ENCODE peak calls at places on chromosomes 3 and 15, in five cellular contexts. D is adrenal gland, Q is esophagus squamous epithelium, T is heart right ventricle, U is uterus. I is an unnamed sample.

GRCh38 chr15:38002883-38003477 is 68.5 kb downstream of the TMCO5A start:
- DNase-seq in D (peak; percentile 47), Q (no peak), T (peak; percentile 52), U (no peak), I (no peak)

GRCh38 chr15:88834211-88834812 is 31.1 kb downstream of the ACAN start:
- DNase-seq in D (peak; percentile 31), Q (no peak), T (peak; percentile 30), U (peak; percentile 38), I (no peak)

GRCh38 chr15:27127834-27128570 is 157.0 kb downstream of the GABRG3 start:
- DNase-seq in D (no peak), Q (no peak), T (no peak), U (no peak), I (no peak)

GRCh38 chr3:177973241-177973840 is 562.9 kb upstream of the KCNMB2 start:
- DNase-seq in D (no peak), Q (no peak), T (no peak), U (no peak), I (no peak)

GRCh38 chr15:84598993-84599392 is 1.8 kb upstream of the ZSCAN2 start:
- DNase-seq in D (no peak), Q (no peak), T (peak; percentile 24), U (peak; percentile 17), I (no peak)

GRCh38 chr3:55190296-55190695 is 262.4 kb upstream of the LRTM1 start:
- DNase-seq in D (no peak), Q (no peak), T (no peak), U (no peak), I (no peak)

GRCh38 chr3:104347281-104347680 is 1019.4 kb upstream of the ALCAM start:
- DNase-seq in D (no peak), Q (no peak), T (no peak), U (no peak), I (no peak)

GRCh38 chr15:77904901-77905300 is 172.6 kb downstream of the TBC1D2B start:
- DNase-seq in D (no peak), Q (no peak), T (no peak), U (no peak), I (no peak)

GRCh38 chr3:14282001-14282705 is 103.5 kb downstream of the LSM3 start:
- DNase-seq in D (no peak), Q (no peak), T (no peak), U (no peak), I (no peak)

GRCh38 chr15:25799906-25800700 is 63.0 kb downstream of the ATP10A start:
- DNase-seq in D (no peak), Q (no peak), T (no peak), U (no peak), I (no peak)

GRCh38 chr15:52095597-52096262 is 16.8 kb downstream of the BCL2L10 start:
- DNase-seq in D (no peak), Q (no peak), T (no peak), U (peak; percentile 64), I (no peak)

GRCh38 chr15:83449250-83449671 is 2.1 kb downstream of the SH3GL3 start:
- DNase-seq in D (no peak), Q (no peak), T (no peak), U (no peak), I (no peak)

GRCh38 chr15:50790778-50791536 is 25.5 kb upstream of the SPPL2A start:
- DNase-seq in D (no peak), Q (no peak), T (no peak), U (no peak), I (no peak)

GRCh38 chr15:24150542-24150941 is 463.4 kb upstream of the NDN start:
- DNase-seq in D (no peak), Q (no peak), T (no peak), U (no peak), I (no peak)

GRCh38 chr3:151548206-151548605 is 87.3 kb upstream of the IGSF10 start:
- DNase-seq in D (no peak), Q (no peak), T (no peak), U (no peak), I (no peak)

GRCh38 chr3:49803464-49804140 is 541 bp downstream of the INKA1 start:
- DNase-seq in D (no peak), Q (no peak), T (peak; percentile 62), U (peak; percentile 59), I (no peak)

GRCh38 chr3:4889896-4890295 is 89.3 kb upstream of the BHLHE40 start:
- DNase-seq in D (no peak), Q (no peak), T (no peak), U (no peak), I (no peak)

GRCh38 chr3:134934933-134935332 is 139.9 kb downstream of the EPHB1 start:
- DNase-seq in D (no peak), Q (no peak), T (no peak), U (no peak), I (no peak)

GRCh38 chr3:159762981-159763465 is 225.6 kb upstream of the IL12A start:
- DNase-seq in D (peak; percentile 31), Q (peak; percentile 1), T (peak; percentile 89), U (peak; percentile 82), I (peak; percentile 26)

GRCh38 chr3:147939425-147940196 is 530.4 kb downstream of the ZIC1 start:
- DNase-seq in D (no peak), Q (no peak), T (no peak), U (no peak), I (no peak)

GRCh38 chr3:65855370-65856100 is 183.2 kb downstream of the MAGI1 start:
- DNase-seq in D (no peak), Q (no peak), T (no peak), U (no peak), I (peak; percentile 22)

GRCh38 chr15:58521293-58521991 is 89.7 kb downstream of the LIPC start:
- DNase-seq in D (no peak), Q (no peak), T (peak; percentile 38), U (peak; percentile 28), I (peak; percentile 29)

GRCh38 chr3:167691366-167691765 is 37.6 kb upstream of the WDR49 start:
- DNase-seq in D (no peak), Q (no peak), T (no peak), U (no peak), I (no peak)

GRCh38 chr3:187465503-187465902 is 97.3 kb downstream of the RTP4 start:
- DNase-seq in D (no peak), Q (no peak), T (no peak), U (no peak), I (no peak)

GRCh38 chr3:48614044-48614443 is 4.6 kb upstream of the UQCRC1 start:
- DNase-seq in D (no peak), Q (no peak), T (no peak), U (no peak), I (no peak)

GRCh38 chr15:42973114-42973513 is 52.5 kb upstream of the TTBK2 start:
- DNase-seq in D (no peak), Q (no peak), T (no peak), U (no peak), I (no peak)

GRCh38 chr3:40642812-40643211 is 118.1 kb downstream of the ZNF621 start:
- DNase-seq in D (no peak), Q (no peak), T (no peak), U (no peak), I (no peak)

GRCh38 chr3:81888822-81889557 is 127.5 kb upstream of the GBE1 start:
- DNase-seq in D (no peak), Q (no peak), T (no peak), U (no peak), I (no peak)

GRCh38 chr15:42065008-42065407 is 29.4 kb downstream of the PLA2G4D start:
- DNase-seq in D (no peak), Q (no peak), T (no peak), U (peak; percentile 36), I (no peak)

GRCh38 chr3:126716057-126716456 is 12.0 kb downstream of the CHCHD6 start:
- DNase-seq in D (no peak), Q (no peak), T (no peak), U (no peak), I (no peak)

GRCh38 chr3:41991399-41991798 is 29.5 kb upstream of the ULK4 start:
- DNase-seq in D (no peak), Q (no peak), T (no peak), U (no peak), I (no peak)

GRCh38 chr15:88990185-88990679 is 77.1 kb upstream of the MFGE8 start:
- DNase-seq in D (no peak), Q (no peak), T (no peak), U (no peak), I (no peak)

GRCh38 chr3:141047168-141047567 is 4.0 kb upstream of the SPSB4 start:
- DNase-seq in D (no peak), Q (no peak), T (no peak), U (no peak), I (no peak)

GRCh38 chr3:27616031-27616430 is 106.1 kb downstream of the EOMES start:
- DNase-seq in D (no peak), Q (no peak), T (no peak), U (no peak), I (no peak)

GRCh38 chr3:107959767-107960166 is 131.1 kb downstream of the CD47 start:
- DNase-seq in D (no peak), Q (no peak), T (no peak), U (no peak), I (no peak)

DNA sequence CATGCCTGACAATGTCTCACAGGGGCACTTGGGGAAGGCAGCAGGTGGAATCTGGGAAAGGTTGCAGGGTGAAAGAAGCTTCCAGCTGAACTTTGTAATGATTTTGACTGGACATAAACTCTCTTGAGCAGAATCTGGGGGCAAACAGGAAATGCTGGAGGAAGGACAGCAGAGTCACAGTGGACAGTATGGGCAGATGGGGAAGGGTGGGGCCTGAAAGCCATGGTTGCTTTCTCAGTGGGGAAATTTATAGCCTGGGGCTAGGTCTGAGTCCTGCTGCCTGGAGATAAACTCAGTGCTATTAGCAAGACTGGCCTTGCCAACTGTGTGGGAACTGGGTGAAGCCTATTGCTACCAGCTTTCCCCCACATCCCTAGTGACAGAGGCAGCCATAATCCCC is 203.2 kb downstream of the OSBPL10 start:
- DNase-seq in D (no peak), Q (no peak), T (no peak), U (no peak), I (no peak)
- H3K27ac ChIP-seq in D (no peak overlapping the region), Q (no peak overlapping the region), T (no peak overlapping the region), U (no peak overlapping the region), I (no peak overlapping the region)

DNA sequence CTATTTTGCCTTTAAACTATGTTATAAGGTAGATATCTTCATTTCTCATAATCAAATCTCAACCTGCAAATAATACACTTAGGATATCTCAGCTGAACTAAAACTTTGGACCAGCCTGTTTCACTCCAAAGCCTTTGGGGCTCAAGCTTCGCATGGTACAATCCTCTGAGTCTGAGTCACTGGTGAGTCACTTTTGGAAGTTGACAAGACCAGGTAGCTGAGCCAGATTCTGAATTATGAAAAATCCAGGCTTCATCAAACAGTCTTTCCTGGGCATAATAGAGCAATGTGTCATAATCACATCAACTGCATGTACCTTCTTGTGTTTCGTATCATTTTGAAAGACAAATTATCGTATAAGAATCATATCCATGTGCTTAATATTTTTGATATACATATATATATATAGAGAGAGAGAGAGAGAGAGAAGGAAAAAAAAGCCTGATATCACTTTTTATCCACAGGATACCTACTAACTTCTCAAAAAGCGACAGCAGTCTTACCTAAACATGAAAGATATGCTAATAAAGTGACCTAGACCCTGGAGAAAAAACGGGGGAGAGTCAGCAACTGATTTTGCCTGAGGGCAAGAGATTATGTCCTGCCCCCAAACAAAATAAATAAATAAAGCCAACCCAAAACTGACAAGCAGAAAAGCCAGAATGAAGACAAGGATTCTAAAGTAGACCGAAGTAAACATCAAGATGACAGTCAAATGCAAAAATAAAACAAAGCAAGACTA is 263.9 kb upstream of the TGFBR2 start:
- DNase-seq in D (peak; percentile 50), Q (no peak), T (peak; percentile 25), U (peak; percentile 75), I (peak; percentile 43)
- H3K27ac ChIP-seq in D (no peak overlapping the region), Q (peak overlapping the region; percentile 79), T (peak overlapping the region; percentile 64), U (peak overlapping the region; percentile 74), I (peak overlapping the region; percentile 40)

GRCh38 chr15:98547741-98548166 is 100.6 kb upstream of the IGF1R start:
- DNase-seq in D (no peak), Q (no peak), T (peak; percentile 9), U (peak; percentile 27), I (peak; percentile 18)
- H3K27ac ChIP-seq in D (no peak overlapping the region), Q (peak overlapping the region; percentile 78), T (peak overlapping the region; percentile 64), U (peak overlapping the region; percentile 81), I (peak overlapping the region; percentile 60)

GRCh38 chr3:12180218-12180617 is 21.5 kb upstream of the TIMP4 start:
- DNase-seq in D (no peak), Q (no peak), T (peak; percentile 44), U (no peak), I (no peak)
- H3K27ac ChIP-seq in D (no peak overlapping the region), Q (no peak overlapping the region), T (peak overlapping the region; percentile 39), U (no peak overlapping the region), I (peak overlapping the region; percentile 27)